ENCODE peak calls at places on chromosomes 13 and 19, in five cellular contexts. One of them, this sample, is unnamed.

GRCh38 chr13:93861818-93862217 is 617.7 kb downstream of the DCT start:
- DNase-seq in H1: no peak
- DNase-seq in H9: no peak
- DNase-seq in trophoblast cell: peak; percentile 5
- DNase-seq in mesenchymal stem cell: peak; percentile 92
- DNase-seq in this sample: no peak

GRCh38 chr19:49553451-49554271 is 25.9 kb downstream of the RCN3 start:
- DNase-seq in H1: no peak
- DNase-seq in trophoblast cell: peak; percentile 22
- DNase-seq in H9: no peak
- DNase-seq in mesenchymal stem cell: peak; percentile 67
- DNase-seq in this sample: no peak

GRCh38 chr19:1318678-1319471 is 33.2 kb downstream of the EFNA2 start:
- DNase-seq in H1: no peak
- DNase-seq in trophoblast cell: no peak
- DNase-seq in mesenchymal stem cell: no peak
- DNase-seq in H9: no peak
- DNase-seq in this sample: no peak

GRCh38 chr13:31775686-31776085 is 36.4 kb downstream of the RXFP2 start:
- DNase-seq in trophoblast cell: no peak
- DNase-seq in H9: no peak
- DNase-seq in H1: no peak
- DNase-seq in mesenchymal stem cell: no peak
- DNase-seq in this sample: no peak

GRCh38 chr19:15161028-15161984 is 39.5 kb downstream of the NOTCH3 start:
- DNase-seq in trophoblast cell: peak; percentile 71
- DNase-seq in H9: no peak
- DNase-seq in H1: no peak
- DNase-seq in mesenchymal stem cell: peak; percentile 23
- DNase-seq in this sample: no peak

GRCh38 chr13:31352467-31352866 is 152.7 kb downstream of the B3GLCT start:
- DNase-seq in mesenchymal stem cell: no peak
- DNase-seq in H1: no peak
- DNase-seq in trophoblast cell: no peak
- DNase-seq in H9: peak; percentile 29
- DNase-seq in this sample: no peak

GRCh38 chr13:103758222-103758621 is 692.0 kb upstream of the SLC10A2 start:
- DNase-seq in H9: no peak
- DNase-seq in trophoblast cell: no peak
- DNase-seq in H1: no peak
- DNase-seq in mesenchymal stem cell: no peak
- DNase-seq in this sample: no peak

GRCh38 chr13:83895994-83896580 is 13.8 kb upstream of the SLITRK1 start:
- DNase-seq in mesenchymal stem cell: peak; percentile 12
- DNase-seq in H9: no peak
- DNase-seq in trophoblast cell: no peak
- DNase-seq in H1: no peak
- DNase-seq in this sample: no peak

GRCh38 chr13:26236306-26236705 is 14.2 kb upstream of the RNF6 start:
- DNase-seq in trophoblast cell: no peak
- DNase-seq in mesenchymal stem cell: no peak
- DNase-seq in H1: no peak
- DNase-seq in H9: no peak
- DNase-seq in this sample: no peak

GRCh38 chr19:36837902-36838783 is at the start of gene ZNF790:
- DNase-seq in trophoblast cell: peak; percentile 94
- DNase-seq in H1: peak; percentile 86
- DNase-seq in H9: peak; percentile 90
- DNase-seq in mesenchymal stem cell: peak; percentile 96
- DNase-seq in this sample: peak; percentile 90

GRCh38 chr13:46668302-46668720 is 115.3 kb downstream of the LRCH1 start:
- DNase-seq in H1: no peak
- DNase-seq in H9: no peak
- DNase-seq in trophoblast cell: no peak
- DNase-seq in mesenchymal stem cell: peak; percentile 74
- DNase-seq in this sample: no peak

GRCh38 chr19:48481846-48482639 is 12.9 kb downstream of the CYTH2 start:
- DNase-seq in trophoblast cell: no peak
- DNase-seq in H1: no peak
- DNase-seq in H9: no peak
- DNase-seq in mesenchymal stem cell: no peak
- DNase-seq in this sample: no peak

GRCh38 chr19:1374250-1374577 is 9.5 kb upstream of the NDUFS7 start:
- DNase-seq in mesenchymal stem cell: no peak
- DNase-seq in trophoblast cell: no peak
- DNase-seq in H9: no peak
- DNase-seq in H1: no peak
- DNase-seq in this sample: no peak

GRCh38 chr19:1232231-1232637 is 5.6 kb downstream of the CBARP start:
- DNase-seq in trophoblast cell: no peak
- DNase-seq in mesenchymal stem cell: no peak
- DNase-seq in H1: no peak
- DNase-seq in H9: no peak
- DNase-seq in this sample: no peak

GRCh38 chr13:67120872-67121531 is 109.1 kb downstream of the PCDH9 start:
- DNase-seq in trophoblast cell: no peak
- DNase-seq in mesenchymal stem cell: peak; percentile 57
- DNase-seq in H1: no peak
- DNase-seq in H9: no peak
- DNase-seq in this sample: no peak

GRCh38 chr13:32246468-32246867 is 68.7 kb downstream of the ZAR1L start:
- DNase-seq in trophoblast cell: peak; percentile 82
- DNase-seq in mesenchymal stem cell: peak; percentile 78
- DNase-seq in H1: peak; percentile 80
- DNase-seq in H9: peak; percentile 84
- DNase-seq in this sample: peak; percentile 60

GRCh38 chr19:37470216-37470615 is 1.1 kb downstream of the ZNF570 start:
- DNase-seq in H1: no peak
- DNase-seq in trophoblast cell: peak; percentile 72
- DNase-seq in H9: no peak
- DNase-seq in mesenchymal stem cell: no peak
- DNase-seq in this sample: no peak

GRCh38 chr19:13002389-13002898 is 7.2 kb downstream of the NFIX start:
- DNase-seq in mesenchymal stem cell: no peak
- DNase-seq in H1: no peak
- DNase-seq in trophoblast cell: no peak
- DNase-seq in H9: no peak
- DNase-seq in this sample: no peak

GRCh38 chr19:52034051-52034728 is 6.0 kb upstream of the ZNF614 start:
- DNase-seq in H9: no peak
- DNase-seq in trophoblast cell: no peak
- DNase-seq in mesenchymal stem cell: peak; percentile 25
- DNase-seq in H1: no peak
- DNase-seq in this sample: no peak

GRCh38 chr19:53912653-53913052 is 3.6 kb downstream of the CACNG7 start:
- DNase-seq in H9: peak; percentile 85
- DNase-seq in H1: peak; percentile 94
- DNase-seq in mesenchymal stem cell: no peak
- DNase-seq in trophoblast cell: no peak
- DNase-seq in this sample: no peak

GRCh38 chr19:41871573-41872383 is 5.3 kb upstream of the CD79A start:
- DNase-seq in H1: no peak
- DNase-seq in trophoblast cell: no peak
- DNase-seq in H9: no peak
- DNase-seq in mesenchymal stem cell: peak; percentile 7
- DNase-seq in this sample: no peak

GRCh38 chr13:29384466-29384865 is 211.0 kb downstream of the SLC7A1 start:
- DNase-seq in H1: no peak
- DNase-seq in trophoblast cell: no peak
- DNase-seq in H9: no peak
- DNase-seq in mesenchymal stem cell: no peak
- DNase-seq in this sample: no peak

GRCh38 chr13:112642061-112642460 is 47.8 kb upstream of the ATP11A start:
- DNase-seq in H9: no peak
- DNase-seq in H1: no peak
- DNase-seq in mesenchymal stem cell: no peak
- DNase-seq in trophoblast cell: no peak
- DNase-seq in this sample: no peak

GRCh38 chr19:47414469-47414868 is 4.9 kb downstream of the MEIS3 start:
- DNase-seq in trophoblast cell: peak; percentile 69
- DNase-seq in H9: no peak
- DNase-seq in H1: peak; percentile 70
- DNase-seq in mesenchymal stem cell: no peak
- DNase-seq in this sample: no peak

GRCh38 chr13:98459721-98460370 is 117.1 kb downstream of the STK24 start:
- DNase-seq in mesenchymal stem cell: no peak
- DNase-seq in trophoblast cell: no peak
- DNase-seq in H1: no peak
- DNase-seq in H9: no peak
- DNase-seq in this sample: no peak

GRCh38 chr13:50131998-50132936 is 117.0 kb downstream of the KCNRG start:
- DNase-seq in H9: peak; percentile 57
- DNase-seq in mesenchymal stem cell: peak; percentile 41
- DNase-seq in trophoblast cell: no peak
- DNase-seq in H1: no peak
- DNase-seq in this sample: peak; percentile 41

GRCh38 chr13:107842562-107843180 is 372.7 kb downstream of the LIG4 start:
- DNase-seq in mesenchymal stem cell: peak; percentile 72
- DNase-seq in H1: no peak
- DNase-seq in trophoblast cell: peak; percentile 3
- DNase-seq in H9: no peak
- DNase-seq in this sample: no peak

GRCh38 chr19:6056282-6056741 is 54.0 kb downstream of the RFX2 start:
- DNase-seq in H1: no peak
- DNase-seq in mesenchymal stem cell: no peak
- DNase-seq in H9: no peak
- DNase-seq in trophoblast cell: no peak
- DNase-seq in this sample: no peak
- H2AFZ ChIP-seq in H1: no peak overlapping the region
- H2AFZ ChIP-seq in mesenchymal stem cell: no peak overlapping the region
- H2AFZ ChIP-seq in H9: no peak overlapping the region
- H2AFZ ChIP-seq in trophoblast cell: no peak overlapping the region
- H2AFZ ChIP-seq in this sample: no peak overlapping the region

DNA sequence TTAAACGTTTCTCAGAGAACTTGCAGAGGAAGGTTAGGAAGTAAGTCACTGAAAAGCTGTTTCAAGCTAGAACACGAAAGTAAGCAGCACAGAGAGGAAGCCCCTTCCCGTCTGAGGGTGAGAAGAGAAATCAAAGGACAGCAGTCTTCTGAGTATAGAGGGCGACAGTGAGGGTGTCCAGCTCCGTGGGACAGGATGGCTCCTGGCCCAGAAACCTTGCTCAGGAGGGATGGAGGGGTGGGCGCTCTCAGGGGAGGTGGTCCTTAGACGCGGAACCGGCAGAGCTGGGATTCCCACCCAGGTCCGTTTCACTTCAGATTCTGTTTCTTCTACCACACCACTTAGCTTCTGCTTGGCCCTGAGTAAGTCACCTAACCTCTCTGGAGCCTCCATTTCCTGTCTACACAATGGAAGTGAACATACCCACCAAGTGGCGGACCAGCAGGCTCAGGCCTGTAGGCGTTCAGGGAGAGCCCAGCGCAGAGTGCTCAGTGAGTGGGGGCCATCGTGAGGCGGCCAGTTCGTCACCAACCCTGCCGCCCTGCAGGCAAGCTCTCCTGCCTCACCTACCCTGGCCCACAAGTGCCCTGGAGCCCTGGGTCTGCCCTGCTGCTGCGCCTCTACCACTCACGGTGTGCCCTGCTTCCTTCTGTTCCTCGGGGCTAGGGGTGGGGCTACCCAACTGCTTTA is 5.5 kb upstream of the RSPH6A start:
- DNase-seq in H9: no peak
- DNase-seq in trophoblast cell: no peak
- DNase-seq in mesenchymal stem cell: no peak
- DNase-seq in H1: no peak
- DNase-seq in this sample: no peak
- H2BK12ac ChIP-seq in H9: no peak overlapping the region
- H2BK12ac ChIP-seq in trophoblast cell: no peak overlapping the region
- H2BK12ac ChIP-seq in mesenchymal stem cell: no peak overlapping the region
- H2BK12ac ChIP-seq in H1: no peak overlapping the region
- H2BK12ac ChIP-seq in this sample: no peak overlapping the region

DNA sequence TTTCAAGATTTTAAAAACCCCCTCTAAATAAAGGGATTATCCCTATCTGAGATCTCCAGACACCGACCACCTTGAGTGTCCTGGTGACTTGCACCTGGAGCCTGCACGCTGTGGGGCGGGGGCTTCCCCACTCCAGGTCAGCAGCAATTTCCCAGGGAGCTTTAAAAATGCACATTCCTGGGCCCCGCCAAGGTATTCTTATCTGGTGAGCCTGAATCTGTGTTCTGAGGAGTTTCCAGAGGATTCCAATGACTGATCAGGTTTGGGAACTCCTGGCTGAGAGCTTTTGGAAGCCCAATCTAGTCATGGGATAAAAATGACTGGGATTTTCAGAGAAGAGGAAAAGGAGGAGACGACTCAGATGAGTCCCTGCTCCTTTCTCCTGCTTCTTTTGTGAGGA is 66.1 kb downstream of the FGF9 start:
- DNase-seq in H9: no peak
- DNase-seq in trophoblast cell: peak; percentile 45
- DNase-seq in H1: no peak
- DNase-seq in mesenchymal stem cell: peak; percentile 6
- DNase-seq in this sample: no peak
- H2AFZ ChIP-seq in H9: no peak overlapping the region
- H2AFZ ChIP-seq in trophoblast cell: no peak overlapping the region
- H2AFZ ChIP-seq in H1: no peak overlapping the region
- H2AFZ ChIP-seq in mesenchymal stem cell: no peak overlapping the region
- H2AFZ ChIP-seq in this sample: no peak overlapping the region

GRCh38 chr13:27257648-27258253 is 6.4 kb downstream of the RPL21 start:
- DNase-seq in H9: no peak
- DNase-seq in trophoblast cell: no peak
- DNase-seq in mesenchymal stem cell: no peak
- DNase-seq in H1: no peak
- DNase-seq in this sample: no peak
- H2BK12ac ChIP-seq in H9: no peak overlapping the region
- H2BK12ac ChIP-seq in trophoblast cell: no peak overlapping the region
- H2BK12ac ChIP-seq in mesenchymal stem cell: no peak overlapping the region
- H2BK12ac ChIP-seq in H1: no peak overlapping the region
- H2BK12ac ChIP-seq in this sample: no peak overlapping the region

GRCh38 chr19:29663861-29664752 is 1.2 kb upstream of the PLEKHF1 start:
- DNase-seq in trophoblast cell: peak; percentile 89
- DNase-seq in H1: no peak
- DNase-seq in mesenchymal stem cell: peak; percentile 31
- DNase-seq in H9: no peak
- DNase-seq in this sample: no peak
- H2AFZ ChIP-seq in trophoblast cell: no peak overlapping the region
- H2AFZ ChIP-seq in H1: no peak overlapping the region
- H2AFZ ChIP-seq in mesenchymal stem cell: no peak overlapping the region
- H2AFZ ChIP-seq in H9: no peak overlapping the region
- H2AFZ ChIP-seq in this sample: peak overlapping the region; percentile 98